ENCODE peak calls at places on chromosomes 16 and 17, in eight cellular contexts. One of them, this sample, is unnamed.

GRCh38 chr17:43871947-43872690 is 25.1 kb downstream of the CD300LG start:
- DNase-seq in left ventricle myocardium inferior: no peak
- DNase-seq in upper lobe of right lung: no peak
- DNase-seq in stimulated activated CD8-positive, alpha-beta memory T cell treated with anti-CD3 and anti-CD28 coated beads, Interleukin-7, amount 100 ng/mL, for 48 hours: no peak
- DNase-seq in endothelial cell of umbilical vein: no peak
- DNase-seq in ovary: no peak
- DNase-seq in progenitor cell of endocrine pancreas: no peak
- DNase-seq in H54: no peak
- DNase-seq in this sample: no peak

GRCh38 chr17:80279895-80280294 is 19.2 kb downstream of the RNF213 start:
- DNase-seq in upper lobe of right lung: peak
- DNase-seq in H54: no peak
- DNase-seq in left ventricle myocardium inferior: peak
- DNase-seq in ovary: peak
- DNase-seq in endothelial cell of umbilical vein: peak
- DNase-seq in progenitor cell of endocrine pancreas: no peak
- DNase-seq in stimulated activated CD8-positive, alpha-beta memory T cell treated with anti-CD3 and anti-CD28 coated beads, Interleukin-7, amount 100 ng/mL, for 48 hours: no peak
- DNase-seq in this sample: peak

GRCh38 chr17:17693253-17693954 is 12.1 kb downstream of the RAI1 start:
- DNase-seq in upper lobe of right lung: peak
- DNase-seq in left ventricle myocardium inferior: peak
- DNase-seq in endothelial cell of umbilical vein: peak
- DNase-seq in stimulated activated CD8-positive, alpha-beta memory T cell treated with anti-CD3 and anti-CD28 coated beads, Interleukin-7, amount 100 ng/mL, for 48 hours: no peak
- DNase-seq in H54: no peak
- DNase-seq in ovary: peak
- DNase-seq in progenitor cell of endocrine pancreas: no peak
- DNase-seq in this sample: peak

GRCh38 chr17:42544874-42545283 is 7.8 kb upstream of the HSD17B1 start:
- DNase-seq in H54: no peak
- DNase-seq in upper lobe of right lung: no peak
- DNase-seq in ovary: no peak
- DNase-seq in progenitor cell of endocrine pancreas: no peak
- DNase-seq in stimulated activated CD8-positive, alpha-beta memory T cell treated with anti-CD3 and anti-CD28 coated beads, Interleukin-7, amount 100 ng/mL, for 48 hours: no peak
- DNase-seq in endothelial cell of umbilical vein: no peak
- DNase-seq in left ventricle myocardium inferior: no peak
- DNase-seq in this sample: no peak

GRCh38 chr16:67811899-67812298 is 5.2 kb downstream of the TSNAXIP1 start:
- DNase-seq in upper lobe of right lung: no peak
- DNase-seq in ovary: no peak
- DNase-seq in endothelial cell of umbilical vein: no peak
- DNase-seq in H54: no peak
- DNase-seq in stimulated activated CD8-positive, alpha-beta memory T cell treated with anti-CD3 and anti-CD28 coated beads, Interleukin-7, amount 100 ng/mL, for 48 hours: no peak
- DNase-seq in progenitor cell of endocrine pancreas: no peak
- DNase-seq in left ventricle myocardium inferior: no peak
- DNase-seq in this sample: no peak

GRCh38 chr16:86375841-86376240 is 134.5 kb upstream of the FOXF1 start:
- DNase-seq in stimulated activated CD8-positive, alpha-beta memory T cell treated with anti-CD3 and anti-CD28 coated beads, Interleukin-7, amount 100 ng/mL, for 48 hours: no peak
- DNase-seq in endothelial cell of umbilical vein: no peak
- DNase-seq in progenitor cell of endocrine pancreas: no peak
- DNase-seq in ovary: no peak
- DNase-seq in H54: no peak
- DNase-seq in left ventricle myocardium inferior: no peak
- DNase-seq in upper lobe of right lung: no peak
- DNase-seq in this sample: no peak

GRCh38 chr17:42429726-42430464 is 6.8 kb upstream of the CAVIN1 start:
- DNase-seq in progenitor cell of endocrine pancreas: no peak
- DNase-seq in upper lobe of right lung: no peak
- DNase-seq in stimulated activated CD8-positive, alpha-beta memory T cell treated with anti-CD3 and anti-CD28 coated beads, Interleukin-7, amount 100 ng/mL, for 48 hours: no peak
- DNase-seq in ovary: no peak
- DNase-seq in endothelial cell of umbilical vein: no peak
- DNase-seq in left ventricle myocardium inferior: no peak
- DNase-seq in H54: no peak
- DNase-seq in this sample: no peak

GRCh38 chr17:8832711-8833352 is 33.7 kb upstream of the MFSD6L start:
- DNase-seq in upper lobe of right lung: no peak
- DNase-seq in endothelial cell of umbilical vein: no peak
- DNase-seq in H54: no peak
- DNase-seq in ovary: no peak
- DNase-seq in progenitor cell of endocrine pancreas: no peak
- DNase-seq in stimulated activated CD8-positive, alpha-beta memory T cell treated with anti-CD3 and anti-CD28 coated beads, Interleukin-7, amount 100 ng/mL, for 48 hours: peak
- DNase-seq in left ventricle myocardium inferior: no peak
- DNase-seq in this sample: no peak

GRCh38 chr16:27977966-27978365 is 85.5 kb downstream of the GSG1L start:
- DNase-seq in H54: no peak
- DNase-seq in left ventricle myocardium inferior: peak
- DNase-seq in ovary: no peak
- DNase-seq in progenitor cell of endocrine pancreas: no peak
- DNase-seq in upper lobe of right lung: peak
- DNase-seq in stimulated activated CD8-positive, alpha-beta memory T cell treated with anti-CD3 and anti-CD28 coated beads, Interleukin-7, amount 100 ng/mL, for 48 hours: no peak
- DNase-seq in endothelial cell of umbilical vein: no peak
- DNase-seq in this sample: no peak

This sample was measured in uterus.